ENCODE peak calls at places on chromosomes 11 and 22, in nine cellular contexts. Z, G, H, X, L, A, K, B and U are unnamed samples.

GRCh38 chr11:86805873-86806310 is 5.5 kb downstream of the PRSS23 start:
- DNase-seq in B (no peak), K (no peak), H (peak), L (no peak), G (no peak), Z (no peak), X (no peak), A (no peak), U (no peak)

GRCh38 chr11:1870721-1871466 is 18.0 kb downstream of the LSP1 start:
- DNase-seq in G (no peak), A (no peak), X (peak), K (no peak), B (no peak), Z (no peak), H (no peak), L (no peak), U (no peak)

GRCh38 chr11:61787928-61788491 is 4.4 kb downstream of the TMEM258 start:
- DNase-seq in H (peak), G (no peak), B (no peak), K (peak), Z (peak), L (no peak), A (no peak), X (peak), U (peak)

GRCh38 chr11:60935676-60936442 is 11.6 kb downstream of the TMEM132A start:
- DNase-seq in K (no peak), X (no peak), A (no peak), L (no peak), G (no peak), B (no peak), Z (no peak), H (no peak), U (no peak)

GRCh38 chr11:116773203-116774112 is 671 bp upstream of the BUD13 start:
- DNase-seq in K (no peak), B (no peak), G (no peak), X (no peak), Z (peak), A (no peak), H (peak), L (no peak), U (no peak)

GRCh38 chr22:31206896-31207687 is 5.0 kb upstream of the LIMK2 start:
- DNase-seq in L (no peak), H (no peak), Z (no peak), G (no peak), A (no peak), B (no peak), X (peak), K (no peak), U (no peak)

GRCh38 chr11:127133061-127133460 is 132.5 kb upstream of the KIRREL3 start:
- DNase-seq in X (no peak), A (no peak), Z (no peak), K (no peak), L (no peak), G (no peak), B (no peak), H (no peak), U (no peak)

GRCh38 chr11:9947231-9947864 is 283.5 kb downstream of the SWAP70 start:
- DNase-seq in K (no peak), H (no peak), G (no peak), L (no peak), A (no peak), X (no peak), Z (no peak), B (no peak), U (no peak)

GRCh38 chr22:50032941-50033601 is 20.5 kb upstream of the IL17REL start:
- DNase-seq in L (no peak), G (no peak), Z (no peak), K (no peak), A (no peak), X (no peak), H (no peak), B (no peak), U (no peak)

GRCh38 chr22:33919591-33920501 is at the start of gene LARGE1:
- DNase-seq in K (peak), B (peak), G (no peak), A (no peak), H (peak), L (no peak), X (peak), Z (no peak), U (peak)

GRCh38 chr22:25758316-25758715 is 16.3 kb downstream of the MYO18B start:
- DNase-seq in L (no peak), B (no peak), X (no peak), K (no peak), Z (no peak), G (no peak), H (no peak), A (no peak), U (no peak)

GRCh38 chr22:36373258-36373579 is 14.5 kb downstream of the MYH9 start:
- DNase-seq in Z (no peak), K (no peak), X (no peak), A (no peak), L (no peak), G (no peak), B (no peak), H (no peak), U (no peak)

GRCh38 chr22:37898441-37899181 is 7.5 kb upstream of the MICALL1 start:
- DNase-seq in K (peak), Z (peak), L (no peak), X (peak), A (no peak), H (no peak), B (no peak), G (no peak), U (no peak)

GRCh38 chr22:30186048-30186447 is 60.5 kb downstream of the LIF start:
- DNase-seq in Z (no peak), H (no peak), A (no peak), X (no peak), B (no peak), G (no peak), K (no peak), L (no peak), U (no peak)

GRCh38 chr11:11558352-11558751 is 63.5 kb downstream of the GALNT18 start:
- DNase-seq in L (no peak), A (no peak), G (no peak), K (no peak), H (no peak), X (no peak), Z (no peak), B (no peak), U (no peak)

GRCh38 chr11:134574425-134574824 is 162.4 kb upstream of the B3GAT1 start:
- DNase-seq in A (no peak), G (no peak), X (no peak), H (no peak), B (no peak), K (no peak), Z (no peak), L (no peak), U (no peak)

GRCh38 chr22:44906248-44906936 is 103.4 kb downstream of the PHF21B start:
- DNase-seq in L (no peak), H (no peak), X (no peak), Z (no peak), B (no peak), K (no peak), A (no peak), G (no peak), U (no peak)

GRCh38 chr11:91100432-91100831 is 877.6 kb upstream of the CHORDC1 start:
- DNase-seq in K (no peak), Z (no peak), X (no peak), L (no peak), H (no peak), B (no peak), A (peak), G (no peak), U (no peak)

GRCh38 chr22:35663371-35663770 is 15.1 kb downstream of the APOL6 start:
- DNase-seq in G (no peak), L (no peak), A (no peak), X (no peak), K (no peak), B (no peak), H (no peak), Z (no peak), U (no peak)

GRCh38 chr11:73995731-73996130 is 13.1 kb upstream of the UCP2 start:
- DNase-seq in X (no peak), G (peak), B (no peak), L (no peak), Z (no peak), H (no peak), A (no peak), K (no peak), U (no peak)

GRCh38 chr11:104522650-104523049 is 358.7 kb upstream of the PDGFD start:
- DNase-seq in K (no peak), G (no peak), L (no peak), B (no peak), Z (peak), H (no peak), A (no peak), X (no peak), U (no peak)

GRCh38 chr22:24833881-24834495 is 28.0 kb downstream of the SGSM1 start:
- DNase-seq in B (no peak), A (no peak), H (no peak), G (no peak), L (no peak), K (no peak), Z (no peak), X (no peak), U (no peak)

GRCh38 chr22:32044913-32045312 is 1.9 kb downstream of the SLC5A1 start:
- DNase-seq in G (no peak), L (no peak), A (no peak), B (no peak), X (no peak), Z (no peak), H (no peak), K (no peak), U (peak)

GRCh38 chr11:93248602-93249001 is 50.8 kb upstream of the SLC36A4 start:
- DNase-seq in B (no peak), L (no peak), Z (no peak), G (no peak), A (no peak), K (no peak), H (no peak), X (no peak), U (no peak)

GRCh38 chr22:46280063-46280817 is 12.4 kb downstream of the TTC38 start:
- DNase-seq in X (no peak), A (no peak), K (no peak), H (no peak), G (no peak), B (no peak), Z (no peak), L (no peak), U (no peak)

GRCh38 chr11:84384637-84385227 is 1098.6 kb upstream of the CCDC90B start:
- DNase-seq in G (no peak), H (peak), B (no peak), X (peak), L (no peak), A (peak), K (peak), Z (peak), U (peak)

GRCh38 chr11:63839508-63840355 is 822 bp downstream of the MARK2 start:
- DNase-seq in K (peak), G (peak), A (no peak), X (peak), L (no peak), Z (peak), B (no peak), H (peak), U (no peak)

GRCh38 chr22:17896552-17896951 is 122.3 kb upstream of the BID start:
- DNase-seq in B (no peak), Z (no peak), X (peak), G (no peak), H (no peak), L (no peak), A (no peak), K (no peak), U (no peak)

GRCh38 chr11:68692115-68692514 is 7.8 kb downstream of the GAL start:
- DNase-seq in H (no peak), A (no peak), B (no peak), L (no peak), K (no peak), X (no peak), G (no peak), Z (no peak), U (no peak)

GRCh38 chr22:45101828-45102227 is 61.9 kb upstream of the NUP50 start:
- DNase-seq in B (no peak), K (peak), X (peak), Z (peak), G (no peak), L (peak), H (peak), A (no peak), U (peak)

GRCh38 chr11:134792044-134792443 is 380.0 kb upstream of the B3GAT1 start:
- DNase-seq in B (no peak), A (no peak), K (no peak), H (peak), X (no peak), Z (no peak), G (no peak), L (no peak), U (no peak)

GRCh38 chr11:113505541-113506375 is 30.6 kb upstream of the DRD2 start:
- DNase-seq in Z (no peak), B (peak), A (no peak), X (peak), H (no peak), L (no peak), G (no peak), K (peak), U (peak)

GRCh38 chr11:115054541-115055538 is 376.5 kb downstream of the NXPE2 start:
- DNase-seq in X (peak), A (no peak), H (no peak), Z (no peak), K (peak), L (no peak), G (no peak), B (no peak), U (no peak)

GRCh38 chr11:57251491-57252104 is 14.5 kb upstream of the APLNR start:
- DNase-seq in G (no peak), L (no peak), Z (peak), B (no peak), A (no peak), K (no peak), X (no peak), H (no peak), U (peak)

GRCh38 chr11:36222755-36223635 is 66.2 kb downstream of the COMMD9 start:
- DNase-seq in B (no peak), K (no peak), Z (no peak), G (no peak), A (no peak), X (no peak), H (no peak), L (no peak), U (no peak)

GRCh38 chr22:25068701-25069100 is 116.2 kb downstream of the KIAA1671 start:
- DNase-seq in K (no peak), B (no peak), G (peak), H (no peak), X (no peak), L (no peak), A (no peak), Z (no peak), U (no peak)

GRCh38 chr22:27686534-27686933 is 115.0 kb downstream of the MN1 start:
- DNase-seq in B (no peak), X (peak), A (no peak), K (peak), Z (no peak), L (peak), G (no peak), H (peak), U (peak)

GRCh38 chr11:122791836-122792235 is 46.5 kb upstream of the CRTAM start:
- DNase-seq in X (peak), G (no peak), H (no peak), B (no peak), L (no peak), A (no peak), K (no peak), Z (no peak), U (peak)

GRCh38 chr11:34926101-34926830 is 9.8 kb downstream of the PDHX start:
- DNase-seq in Z (peak), B (no peak), X (no peak), L (no peak), H (peak), A (no peak), K (no peak), G (no peak), U (peak)